ENCODE peak calls at places on chromosome 12, in four cellular contexts. S is PC-3, B is GM23248, T is astrocyte. O is an unnamed sample. For H4K20me1, the result is how much of the 10 kb centered on the place peaks cover.

GRCh38 chr12:106417926-106418910 is 60.7 kb downstream of the POLR3B start:
- DNase-seq in T (peak), B (peak), S (peak), O (peak)

GRCh38 chr12:21294176-21294575 is 40.5 kb downstream of the SLCO1A2 start:
- DNase-seq in S (no peak), B (no peak), T (no peak), O (peak)

GRCh38 chr12:119594772-119595445 is 1.3 kb downstream of the TMEM233 start:
- DNase-seq in T (peak), S (no peak), B (peak), O (no peak)

GRCh38 chr12:113385282-113385882 is 18.3 kb downstream of the SDS start:
- DNase-seq in T (no peak), B (no peak), S (no peak), O (no peak)

GRCh38 chr12:65756956-65757511 is 67.2 kb upstream of the HMGA2 start:
- DNase-seq in S (peak), T (peak), B (peak), O (no peak)

GRCh38 chr12:85872497-85873091 is 1.5 kb upstream of the NTS start:
- DNase-seq in T (peak), B (peak), S (peak), O (peak)

GRCh38 chr12:46209914-46210834 is 58.7 kb downstream of the SLC38A1 start:
- DNase-seq in B (no peak), T (peak), S (peak), O (peak)

GRCh38 chr12:89085421-89085820 is 266.9 kb downstream of the DUSP6 start:
- DNase-seq in T (no peak), S (no peak), B (no peak), O (no peak)

GRCh38 chr12:12265571-12266388 is 1.1 kb downstream of the LRP6 start:
- DNase-seq in S (peak), T (peak), B (peak), O (peak)

GRCh38 chr12:96383991-96384390 is 16.2 kb downstream of the CDK17 start:
- DNase-seq in S (no peak), B (peak), T (peak), O (peak)

GRCh38 chr12:93315907-93316622 is 61.7 kb upstream of the NUDT4 start:
- DNase-seq in S (no peak), T (peak), B (no peak), O (no peak)

GRCh38 chr12:122836027-122836921 is 1.0 kb downstream of the HIP1R start:
- DNase-seq in B (peak), S (peak), T (no peak), O (peak)

GRCh38 chr12:112537710-112538396 is 119.1 kb downstream of the PTPN11 start:
- DNase-seq in S (peak), B (no peak), T (peak), O (peak)

GRCh38 chr12:32181498-32182175 is 75.0 kb downstream of the BICD1 start:
- DNase-seq in T (no peak), B (no peak), S (no peak), O (no peak)

GRCh38 chr12:106220561-106220960 is 27.3 kb downstream of the CKAP4 start:
- DNase-seq in T (no peak), S (no peak), B (no peak), O (no peak)

DNA sequence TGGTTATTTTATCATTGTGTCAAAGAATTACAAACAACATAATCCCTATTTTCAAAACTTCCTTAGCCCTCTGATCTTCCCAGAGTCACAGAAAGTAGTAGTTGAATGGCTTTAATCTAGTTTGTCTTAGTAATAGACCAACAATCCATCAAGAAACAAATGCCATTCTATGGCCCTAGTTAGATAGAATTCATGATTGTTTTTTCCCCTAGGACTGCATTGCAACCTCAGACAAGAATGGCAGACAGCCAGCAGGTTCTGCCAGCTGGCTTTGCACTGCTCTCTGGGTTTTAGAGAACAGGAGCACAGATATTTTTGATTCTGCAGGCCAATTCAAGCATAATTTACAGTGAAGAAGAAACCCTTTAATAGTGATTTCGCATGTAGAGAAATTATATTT is 33.8 kb downstream of the SYT1 start:
- DNase-seq in S (no peak), B (peak), T (peak), O (no peak)
- H4K20me1 ChIP-seq in S (under half), B (under half), T (under half), O (under half)

DNA sequence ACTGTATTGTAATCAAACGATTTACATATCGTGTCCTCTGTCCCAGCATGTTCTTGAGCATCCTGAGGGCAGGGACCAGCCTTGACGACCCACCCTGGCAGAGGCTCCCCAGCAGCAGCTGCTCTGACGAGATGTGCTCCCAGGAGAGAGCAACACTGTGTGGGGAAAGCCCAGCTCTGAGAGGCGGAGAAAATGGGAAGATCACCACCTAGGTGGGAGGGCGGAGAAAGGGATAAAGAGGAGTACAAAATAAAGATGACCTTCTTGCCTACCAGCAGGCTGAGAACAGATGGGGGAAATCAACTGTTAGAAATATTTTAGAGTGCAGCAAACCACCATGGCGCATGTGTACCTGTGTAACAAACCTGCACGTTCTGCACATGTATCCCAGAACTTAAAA is 71.5 kb upstream of the CAPRIN2 start:
- DNase-seq in S (no peak), B (no peak), T (no peak), O (no peak)
- H4K20me1 ChIP-seq in S (under half), B (under half), T (under half), O (under half)

GRCh38 chr12:118271199-118271598 is 101.5 kb downstream of the TAOK3 start:
- DNase-seq in B (no peak), T (no peak), S (peak), O (no peak)
- H4K20me1 ChIP-seq in B (under half), T (under half), S (under half), O (under half)

DNA sequence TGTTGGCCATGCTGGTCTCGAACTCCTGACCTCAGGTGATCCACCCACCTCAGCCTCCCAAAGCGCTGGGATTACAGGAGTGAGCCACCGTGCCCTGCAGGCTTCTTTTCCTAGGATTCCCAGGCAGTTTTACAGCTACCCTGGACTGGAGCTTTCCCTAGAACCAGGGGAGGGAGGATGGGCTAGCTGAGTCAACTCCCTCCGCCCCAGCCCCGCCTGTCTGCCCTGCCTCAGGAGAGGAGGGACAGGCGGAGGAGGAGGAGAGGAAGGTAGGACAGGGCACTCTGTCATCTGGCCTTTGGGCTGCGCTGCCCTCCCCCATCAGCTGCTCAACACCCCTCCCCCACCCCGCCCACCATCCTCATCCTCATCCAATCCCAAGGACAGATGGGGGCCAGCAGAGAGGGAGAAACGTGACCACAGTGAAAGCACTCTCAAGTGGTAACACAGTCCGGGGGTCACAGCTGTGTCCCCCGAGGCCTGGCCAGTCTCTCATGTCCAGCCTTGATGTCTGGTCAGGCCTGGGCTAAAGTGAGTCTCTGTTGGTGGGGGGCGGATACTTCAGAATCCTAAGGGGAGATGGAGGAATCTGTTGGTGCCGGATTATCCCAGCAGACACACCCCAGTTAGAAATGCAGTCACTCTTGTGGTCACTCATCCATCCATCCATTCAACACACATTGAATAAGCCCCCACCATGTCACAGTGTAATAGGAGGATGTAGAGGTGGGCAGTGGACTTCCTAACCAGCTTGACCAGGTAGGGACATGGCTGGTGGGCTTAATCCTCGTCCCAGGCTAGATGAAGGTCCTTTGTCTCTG is 12.3 kb downstream of the FIGNL2 start:
- DNase-seq in T (no peak), S (peak), B (peak), O (no peak)
- H4K20me1 ChIP-seq in T (under half), S (under half), B (under half), O (under half)

DNA sequence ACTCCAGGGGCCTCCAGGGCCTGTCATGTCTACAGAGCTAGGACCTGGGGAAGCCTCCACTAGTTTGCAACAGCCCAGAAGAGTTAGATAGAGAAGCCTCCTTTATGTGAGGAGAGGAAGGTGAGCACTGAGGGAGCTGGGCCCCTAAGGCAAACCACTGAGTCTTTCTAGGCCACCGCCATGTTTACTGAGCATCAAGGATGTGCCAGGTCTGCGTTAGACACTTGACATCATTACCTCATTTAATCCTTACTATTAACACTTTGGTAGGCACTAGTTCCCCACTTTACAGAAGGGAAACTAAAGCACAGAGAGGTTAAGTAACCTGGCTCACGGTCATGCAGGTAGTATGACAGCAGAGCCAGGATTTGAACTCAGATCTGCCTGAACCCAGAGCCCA is 12.9 kb downstream of the CTDSP2 start:
- DNase-seq in T (no peak), S (no peak), B (no peak), O (no peak)
- H4K20me1 ChIP-seq in T (half or more), S (under half), B (half or more), O (under half)

GRCh38 chr12:55815473-55815872 is 2.1 kb downstream of the SARNP start:
- DNase-seq in T (no peak), B (no peak), S (no peak), O (no peak)
- H4K20me1 ChIP-seq in T (half or more), B (under half), S (under half), O (under half)

GRCh38 chr12:24297516-24297915 is 348.0 kb upstream of the SOX5 start:
- DNase-seq in S (no peak), B (no peak), T (peak), O (no peak)
- H4K20me1 ChIP-seq in S (under half), B (under half), T (under half), O (under half)